ENCODE peak calls at places on chromosomes 12 and 14, in seven cellular contexts. A is GM23338, X is ureter, H is kidney tubule cell, S is cardiac fibroblast, U is posterior vena cava, C is NCI-H524. Z is an unnamed sample.

GRCh38 chr12:6067152-6067916 is 57.1 kb downstream of the VWF start:
- DNase-seq in A (peak; percentile 79), X (no peak), H (peak; percentile 37), S (peak; percentile 41), U (no peak), C (peak; percentile 24), Z (peak; percentile 61)

GRCh38 chr12:119809023-119809422 is 68.1 kb downstream of the CIT start:
- DNase-seq in A (no peak), X (no peak), H (no peak), S (no peak), U (no peak), C (no peak), Z (peak; percentile 34)

GRCh38 chr12:46371718-46372130 is 849 bp downstream of the SLC38A2 start:
- DNase-seq in A (no peak), X (peak; percentile 81), H (peak; percentile 55), S (peak; percentile 64), U (peak; percentile 92), C (peak; percentile 68), Z (peak; percentile 72)

GRCh38 chr12:46921754-46922113 is 95.9 kb upstream of the SLC38A4 start:
- DNase-seq in A (no peak), X (no peak), H (no peak), S (peak; percentile 63), U (no peak), C (no peak), Z (no peak)

GRCh38 chr14:25394356-25394755 is 344.4 kb upstream of the STXBP6 start:
- DNase-seq in A (no peak), X (no peak), H (peak; percentile 51), S (no peak), U (no peak), C (peak; percentile 65), Z (no peak)

GRCh38 chr12:106119301-106119700 is 19.5 kb downstream of the NUAK1 start:
- DNase-seq in A (no peak), X (no peak), H (peak; percentile 38), S (no peak), U (no peak), C (no peak), Z (peak; percentile 57)

GRCh38 chr12:98893126-98893525 is 248.0 kb downstream of the APAF1 start:
- DNase-seq in A (no peak), X (no peak), H (no peak), S (no peak), U (no peak), C (peak; percentile 72), Z (no peak)

GRCh38 chr14:90551733-90552464 is 155.1 kb downstream of the CALM1 start:
- DNase-seq in A (no peak), X (no peak), H (no peak), S (no peak), U (peak; percentile 65), C (no peak), Z (no peak)

GRCh38 chr12:50175716-50176026 is 8.5 kb upstream of the CERS5 start:
- DNase-seq in A (no peak), X (no peak), H (no peak), S (no peak), U (no peak), C (no peak), Z (no peak)

GRCh38 chr12:106898001-106898966 is 57.4 kb upstream of the TMEM263 start:
- DNase-seq in A (no peak), X (no peak), H (no peak), S (no peak), U (no peak), C (peak; percentile 56), Z (no peak)

GRCh38 chr14:74919421-74920165 is 3.5 kb downstream of the RPS6KL1 start:
- DNase-seq in A (no peak), X (no peak), H (peak; percentile 16), S (peak; percentile 63), U (no peak), C (no peak), Z (no peak)

GRCh38 chr14:23469906-23470403 is 452 bp downstream of the NGDN start:
- DNase-seq in A (no peak), X (no peak), H (no peak), S (no peak), U (no peak), C (peak; percentile 55), Z (no peak)

GRCh38 chr12:31947971-31948370 is 11.2 kb upstream of the RESF1 start:
- DNase-seq in A (no peak), X (no peak), H (no peak), S (no peak), U (no peak), C (no peak), Z (no peak)

GRCh38 chr12:109743076-109743910 is 29.7 kb downstream of the FAM222A start:
- DNase-seq in A (no peak), X (no peak), H (no peak), S (no peak), U (peak; percentile 68), C (no peak), Z (no peak)

GRCh38 chr12:113392988-113393579 is 10.6 kb downstream of the SDS start:
- DNase-seq in A (peak; percentile 92), X (no peak), H (peak; percentile 77), S (peak; percentile 49), U (no peak), C (no peak), Z (peak; percentile 76)

GRCh38 chr14:70416717-70417349 is at the start of gene SYNJ2BP:
- DNase-seq in A (peak; percentile 93), X (peak; percentile 82), H (peak; percentile 88), S (peak; percentile 74), U (no peak), C (peak; percentile 90), Z (peak; percentile 80)

GRCh38 chr12:51393676-51394545 is 2.7 kb upstream of the GALNT6 start:
- DNase-seq in A (no peak), X (no peak), H (peak; percentile 81), S (peak; percentile 95), U (peak; percentile 72), C (no peak), Z (no peak)

GRCh38 chr12:132414634-132415340 is 75.2 kb upstream of the FBRSL1 start:
- DNase-seq in A (peak; percentile 92), X (peak; percentile 83), H (peak; percentile 71), S (peak; percentile 75), U (peak; percentile 93), C (peak; percentile 83), Z (peak; percentile 88)